ENCODE peak calls at places on chromosome 17, in ten cellular contexts. Z is activated naive CD8-positive, alpha-beta T cell treated with anti-CD3 and anti-CD28 coated beads for 36 hours; E is activated T-helper 1 cell treated with Interleukin-2 at 50 U/mL for 16 hours; Q is amniotic stem cell; G is germinal center; I is C1 segment of cervical spinal cord; C is WTC11; R is gastrocnemius medialis; O is CD8-positive, alpha-beta memory T cell; K is NCI-H1417. Y is an unnamed sample.

GRCh38 chr17:6608321-6608720 is 32.2 kb downstream of the KIAA0753 start:
- DNase-seq in Z (no peak), E (no peak), Q (no peak), G (no peak), I (no peak), C (no peak), R (no peak), O (no peak), K (no peak), Y (no peak)

GRCh38 chr17:63993368-63993990 is 4.7 kb upstream of the PRR29 start:
- DNase-seq in Z (no peak), E (peak), Q (no peak), G (no peak), I (no peak), C (no peak), R (no peak), O (peak), K (no peak), Y (no peak)

GRCh38 chr17:83180996-83181481 is 101.6 kb downstream of the METRNL start:
- DNase-seq in Z (no peak), E (no peak), Q (no peak), G (no peak), I (no peak), C (peak), R (no peak), O (no peak), K (no peak), Y (no peak)

GRCh38 chr17:29048440-29049360 is 5.8 kb downstream of the PIPOX start:
- DNase-seq in Z (no peak), E (no peak), Q (no peak), G (no peak), I (no peak), C (no peak), R (no peak), O (no peak), K (peak), Y (no peak)

GRCh38 chr17:40526668-40527067 is 25.2 kb upstream of the TNS4 start:
- DNase-seq in Z (no peak), E (no peak), Q (no peak), G (no peak), I (no peak), C (no peak), R (peak), O (no peak), K (no peak), Y (no peak)

GRCh38 chr17:37847811-37848331 is 76.3 kb upstream of the TBC1D3K start:
- DNase-seq in Z (peak), E (no peak), Q (no peak), G (no peak), I (no peak), C (no peak), R (no peak), O (no peak), K (no peak), Y (no peak)

GRCh38 chr17:78484300-78485159 is 92.7 kb downstream of the DNAH17 start:
- DNase-seq in Z (peak), E (peak), Q (no peak), G (peak), I (peak), C (peak), R (no peak), O (peak), K (no peak), Y (peak)

GRCh38 chr17:82868715-82869131 is 28.9 kb upstream of the ZNF750 start:
- DNase-seq in Z (no peak), E (no peak), Q (no peak), G (no peak), I (no peak), C (no peak), R (no peak), O (no peak), K (no peak), Y (no peak)

GRCh38 chr17:49210158-49211029 is at the start of the genes ABI3 and GNGT2:
- DNase-seq in Z (peak), E (peak), Q (no peak), G (peak), I (peak), C (peak), R (no peak), O (peak), K (no peak), Y (peak)

GRCh38 chr17:7296189-7296861 is 1.9 kb upstream of the YBX2 start:
- DNase-seq in Z (peak), E (peak), Q (peak), G (peak), I (peak), C (peak), R (peak), O (peak), K (peak), Y (peak)

GRCh38 chr17:68697850-68698313 is 96.7 kb upstream of the FAM20A start:
- DNase-seq in Z (no peak), E (no peak), Q (no peak), G (no peak), I (no peak), C (no peak), R (no peak), O (no peak), K (no peak), Y (no peak)

GRCh38 chr17:35069311-35069710 is 5.8 kb upstream of the RFFL start:
- DNase-seq in Z (no peak), E (no peak), Q (no peak), G (no peak), I (no peak), C (no peak), R (no peak), O (no peak), K (no peak), Y (no peak)

GRCh38 chr17:52648995-52649394 is 490.5 kb upstream of the CA10 start:
- DNase-seq in Z (no peak), E (no peak), Q (no peak), G (no peak), I (no peak), C (no peak), R (no peak), O (no peak), K (peak), Y (no peak)

GRCh38 chr17:58224315-58224714 is 5.3 kb upstream of the MKS1 start:
- DNase-seq in Z (no peak), E (no peak), Q (no peak), G (no peak), I (no peak), C (no peak), R (no peak), O (no peak), K (no peak), Y (no peak)

GRCh38 chr17:35612924-35613521 is 25.9 kb downstream of the AP2B1 start:
- DNase-seq in Z (no peak), E (no peak), Q (peak), G (no peak), I (peak), C (peak), R (peak), O (no peak), K (peak), Y (no peak)

GRCh38 chr17:49548051-49548505 is 27.6 kb upstream of the NXPH3 start:
- DNase-seq in Z (no peak), E (no peak), Q (no peak), G (no peak), I (no peak), C (no peak), R (no peak), O (no peak), K (no peak), Y (peak)

GRCh38 chr17:78409191-78409621 is 30.8 kb downstream of the PGS1 start:
- DNase-seq in Z (no peak), E (no peak), Q (no peak), G (no peak), I (no peak), C (no peak), R (no peak), O (no peak), K (peak), Y (no peak)

GRCh38 chr17:19979917-19980770 is 2.5 kb upstream of the AKAP10 start:
- DNase-seq in Z (no peak), E (no peak), Q (no peak), G (no peak), I (no peak), C (peak), R (peak), O (no peak), K (no peak), Y (no peak)

GRCh38 chr17:58535431-58535830 is 21.0 kb upstream of the MTMR4 start:
- DNase-seq in Z (no peak), E (no peak), Q (no peak), G (no peak), I (no peak), C (no peak), R (no peak), O (no peak), K (no peak), Y (no peak)

GRCh38 chr17:2364132-2365116 is 27.1 kb downstream of the SGSM2 start:
- DNase-seq in Z (no peak), E (no peak), Q (no peak), G (no peak), I (no peak), C (no peak), R (peak), O (no peak), K (no peak), Y (no peak)

GRCh38 chr17:77373298-77374169 is 232.8 kb downstream of the SEC14L1 start:
- DNase-seq in Z (peak), E (no peak), Q (no peak), G (peak), I (peak), C (peak), R (no peak), O (peak), K (peak), Y (peak)

GRCh38 chr17:4573682-4574081 is 10.6 kb upstream of the SMTNL2 start:
- DNase-seq in Z (peak), E (no peak), Q (no peak), G (no peak), I (no peak), C (no peak), R (peak), O (peak), K (no peak), Y (peak)

GRCh38 chr17:43146649-43147048 is 21.5 kb upstream of the BRCA1 start:
- DNase-seq in Z (no peak), E (no peak), Q (no peak), G (no peak), I (no peak), C (no peak), R (no peak), O (no peak), K (no peak), Y (no peak)

GRCh38 chr17:60305141-60305540 is 86.8 kb downstream of the USP32 start:
- DNase-seq in Z (peak), E (no peak), Q (no peak), G (peak), I (peak), C (no peak), R (no peak), O (no peak), K (no peak), Y (no peak)

GRCh38 chr17:6681671-6682070 is 30.1 kb downstream of the C17orf100 start:
- DNase-seq in Z (no peak), E (no peak), Q (no peak), G (no peak), I (no peak), C (no peak), R (no peak), O (no peak), K (no peak), Y (no peak)

GRCh38 chr17:46950997-46951621 is 27.9 kb downstream of the RPRML start:
- DNase-seq in Z (no peak), E (no peak), Q (no peak), G (no peak), I (no peak), C (no peak), R (no peak), O (no peak), K (peak), Y (no peak)

GRCh38 chr17:39757931-39758873 is 20.5 kb downstream of the GRB7 start:
- DNase-seq in Z (peak), E (peak), Q (no peak), G (no peak), I (no peak), C (no peak), R (no peak), O (peak), K (no peak), Y (peak)

GRCh38 chr17:28727727-28728363 is 743 bp upstream of the NEK8 start:
- DNase-seq in Z (peak), E (peak), Q (no peak), G (peak), I (peak), C (peak), R (no peak), O (peak), K (peak), Y (peak)

GRCh38 chr17:79562117-79562805 is 48.6 kb downstream of the RBFOX3 start:
- DNase-seq in Z (no peak), E (no peak), Q (no peak), G (no peak), I (no peak), C (no peak), R (no peak), O (no peak), K (no peak), Y (no peak)

GRCh38 chr17:39183766-39184165 is 13.7 kb downstream of the CACNB1 start:
- DNase-seq in Z (no peak), E (no peak), Q (no peak), G (no peak), I (no peak), C (no peak), R (no peak), O (no peak), K (no peak), Y (no peak)

GRCh38 chr17:73980517-73980916 is 223.0 kb upstream of the RPL38 start:
- DNase-seq in Z (no peak), E (no peak), Q (no peak), G (no peak), I (no peak), C (no peak), R (no peak), O (no peak), K (no peak), Y (no peak)

GRCh38 chr17:58191259-58191896 is 1.1 kb upstream of the EPX start:
- DNase-seq in Z (no peak), E (no peak), Q (no peak), G (no peak), I (no peak), C (no peak), R (no peak), O (no peak), K (no peak), Y (no peak)

GRCh38 chr17:72340836-72341235 is 220.0 kb downstream of the SOX9 start:
- DNase-seq in Z (no peak), E (no peak), Q (no peak), G (no peak), I (no peak), C (no peak), R (no peak), O (no peak), K (no peak), Y (no peak)

GRCh38 chr17:57869599-57870282 is 19.9 kb upstream of the MRPS23 start:
- DNase-seq in Z (no peak), E (no peak), Q (peak), G (no peak), I (no peak), C (no peak), R (no peak), O (no peak), K (no peak), Y (no peak)

GRCh38 chr17:57554826-57555635 is 190.1 kb downstream of the CCDC182 start:
- DNase-seq in Z (no peak), E (no peak), Q (no peak), G (no peak), I (no peak), C (no peak), R (peak), O (no peak), K (no peak), Y (no peak)

GRCh38 chr17:9032583-9032982 is 11.3 kb downstream of the NTN1 start:
- DNase-seq in Z (no peak), E (no peak), Q (no peak), G (no peak), I (no peak), C (no peak), R (no peak), O (no peak), K (no peak), Y (no peak)

GRCh38 chr17:81691608-81692007 is 7.8 kb downstream of the HGS start:
- DNase-seq in Z (no peak), E (no peak), Q (no peak), G (no peak), I (no peak), C (no peak), R (no peak), O (no peak), K (no peak), Y (no peak)

GRCh38 chr17:29138184-29138955 is 41.8 kb downstream of the MYO18A start:
- DNase-seq in Z (peak), E (peak), Q (no peak), G (peak), I (no peak), C (no peak), R (peak), O (peak), K (no peak), Y (no peak)

Y was measured in GM20000.